ENCODE peak calls at places on chromosome 19, in nine cellular contexts. X is aorta, Q is tibial nerve, A is endothelial cell of umbilical vein, M is Karpas-422, J is Panc1, B is DND-41, D is breast epithelium, H is heart left ventricle. K is an unnamed sample. For H3K4me1, the result is how much of the 10 kb centered on the place peaks cover.

GRCh38 chr19:33063356-33064116 is 1.2 kb downstream of the RHPN2 start:
- DNase-seq in M (peak), J (no peak), D (no peak), A (no peak), B (no peak), X (no peak), H (peak), Q (no peak), K (peak)

GRCh38 chr19:15283141-15283885 is 49.0 kb downstream of the BRD4 start:
- DNase-seq in X (peak), M (no peak), D (no peak), A (no peak), H (no peak), Q (no peak), J (no peak), B (no peak), K (no peak)

GRCh38 chr19:46265217-46265828 is 31.5 kb upstream of the HIF3A start:
- DNase-seq in B (peak), X (no peak), D (peak), A (peak), J (no peak), Q (peak), M (peak), H (peak), K (no peak)

GRCh38 chr19:39473443-39473960 is 7.1 kb upstream of the TIMM50 start:
- DNase-seq in Q (no peak), X (no peak), M (no peak), H (no peak), B (no peak), J (no peak), A (no peak), D (no peak), K (no peak)

GRCh38 chr19:55601127-55601526 is 1.0 kb downstream of the ZNF524 start:
- DNase-seq in J (no peak), B (no peak), M (no peak), H (no peak), A (no peak), X (no peak), D (no peak), Q (no peak), K (no peak)

GRCh38 chr19:58274771-58275199 is 4.0 kb upstream of the ZNF8 start:
- DNase-seq in M (peak), Q (no peak), B (no peak), J (no peak), H (no peak), D (no peak), X (no peak), A (peak), K (no peak)

GRCh38 chr19:23283925-23284324 is 33.7 kb upstream of the ZNF724 start:
- DNase-seq in D (peak), Q (peak), M (peak), X (peak), B (peak), H (peak), J (no peak), A (peak), K (peak)

GRCh38 chr19:48724796-48725753 is 5.5 kb upstream of the MAMSTR start:
- DNase-seq in A (peak), D (no peak), Q (peak), J (no peak), X (no peak), H (peak), B (peak), M (peak), K (peak)

GRCh38 chr19:38949580-38950367 is 19.0 kb downstream of the MRPS12 start:
- DNase-seq in D (peak), M (no peak), Q (peak), X (peak), J (no peak), B (no peak), A (peak), H (peak), K (peak)

GRCh38 chr19:18948075-18948975 is 7.3 kb upstream of the HOMER3 start:
- DNase-seq in B (no peak), Q (no peak), D (no peak), J (no peak), A (no peak), H (no peak), M (no peak), X (no peak), K (no peak)

GRCh38 chr19:41341669-41342490 is 11.8 kb downstream of the TGFB1 start:
- DNase-seq in X (no peak), A (no peak), D (no peak), M (no peak), H (no peak), Q (no peak), J (no peak), B (peak), K (no peak)

GRCh38 chr19:29687897-29688728 is 22.9 kb downstream of the PLEKHF1 start:
- DNase-seq in J (no peak), Q (no peak), M (no peak), X (no peak), H (no peak), B (no peak), D (no peak), A (peak), K (no peak)

GRCh38 chr19:20077791-20078463 is at the start of gene ZNF90:
- DNase-seq in J (peak), B (no peak), Q (peak), X (peak), A (peak), H (peak), M (peak), D (peak), K (peak)

GRCh38 chr19:38654478-38655079 is 7.1 kb downstream of the ACTN4 start:
- DNase-seq in H (no peak), X (no peak), A (peak), J (no peak), M (no peak), B (no peak), Q (no peak), D (no peak), K (no peak)

GRCh38 chr19:10193666-10194499 is 870 bp downstream of the DNMT1 start:
- DNase-seq in J (no peak), A (peak), B (no peak), X (no peak), H (no peak), Q (peak), D (no peak), M (peak), K (no peak)

GRCh38 chr19:29524201-29524911 is 1.4 kb upstream of the VSTM2B start:
- DNase-seq in J (no peak), B (no peak), A (no peak), X (peak), H (no peak), D (no peak), M (no peak), Q (no peak), K (no peak)

GRCh38 chr19:47239610-47240296 is 8.8 kb upstream of the BBC3 start:
- DNase-seq in J (no peak), H (peak), X (peak), M (peak), Q (no peak), B (no peak), A (peak), D (peak), K (peak)

GRCh38 chr19:5434351-5434917 is 20.8 kb upstream of the ZNRF4 start:
- DNase-seq in J (no peak), Q (no peak), A (no peak), X (no peak), D (no peak), H (no peak), B (no peak), M (peak), K (no peak)

GRCh38 chr19:9793051-9793591 is 24.6 kb upstream of the ZNF846 start:
- DNase-seq in D (peak), H (no peak), X (peak), M (no peak), Q (peak), J (no peak), B (peak), A (no peak), K (peak)

GRCh38 chr19:48954011-48954594 is 572 bp upstream of the BAX start:
- DNase-seq in D (no peak), A (no peak), M (peak), H (no peak), X (no peak), B (no peak), Q (no peak), J (no peak), K (no peak)

GRCh38 chr19:40594251-40594650 is 6.9 kb upstream of the LTBP4 start:
- DNase-seq in J (no peak), B (peak), M (peak), X (no peak), H (no peak), Q (no peak), A (no peak), D (no peak), K (no peak)

GRCh38 chr19:18340990-18341868 is 831 bp downstream of the PGPEP1 start:
- DNase-seq in H (peak), X (peak), J (no peak), B (peak), Q (peak), A (peak), M (peak), D (peak), K (peak)

GRCh38 chr19:11421607-11422098 is 2.5 kb upstream of the RGL3 start:
- DNase-seq in H (peak), B (no peak), Q (no peak), J (no peak), X (peak), A (no peak), M (peak), D (no peak), K (peak)

GRCh38 chr19:58439576-58440554 is at the start of gene ZNF132:
- DNase-seq in A (peak), H (peak), M (no peak), D (peak), X (peak), J (no peak), Q (peak), B (no peak), K (peak)

GRCh38 chr19:35879770-35880317 is 11.5 kb downstream of the APLP1 start:
- DNase-seq in Q (peak), J (peak), X (peak), D (peak), M (peak), H (peak), B (peak), A (peak), K (peak)

GRCh38 chr19:3243851-3244700 is 19.6 kb downstream of the CELF5 start:
- DNase-seq in M (peak), A (peak), B (peak), D (no peak), Q (no peak), H (peak), J (no peak), X (no peak), K (peak)

GRCh38 chr19:17112271-17112670 is 36.7 kb downstream of the MYO9B start:
- DNase-seq in D (no peak), M (no peak), H (no peak), A (no peak), X (no peak), B (no peak), J (no peak), Q (no peak), K (no peak)
- H3K27ac ChIP-seq in D (no peak), M (no peak), H (no peak), A (no peak), X (no peak), B (no peak), J (no peak), Q (no peak), K (no peak)

DNA sequence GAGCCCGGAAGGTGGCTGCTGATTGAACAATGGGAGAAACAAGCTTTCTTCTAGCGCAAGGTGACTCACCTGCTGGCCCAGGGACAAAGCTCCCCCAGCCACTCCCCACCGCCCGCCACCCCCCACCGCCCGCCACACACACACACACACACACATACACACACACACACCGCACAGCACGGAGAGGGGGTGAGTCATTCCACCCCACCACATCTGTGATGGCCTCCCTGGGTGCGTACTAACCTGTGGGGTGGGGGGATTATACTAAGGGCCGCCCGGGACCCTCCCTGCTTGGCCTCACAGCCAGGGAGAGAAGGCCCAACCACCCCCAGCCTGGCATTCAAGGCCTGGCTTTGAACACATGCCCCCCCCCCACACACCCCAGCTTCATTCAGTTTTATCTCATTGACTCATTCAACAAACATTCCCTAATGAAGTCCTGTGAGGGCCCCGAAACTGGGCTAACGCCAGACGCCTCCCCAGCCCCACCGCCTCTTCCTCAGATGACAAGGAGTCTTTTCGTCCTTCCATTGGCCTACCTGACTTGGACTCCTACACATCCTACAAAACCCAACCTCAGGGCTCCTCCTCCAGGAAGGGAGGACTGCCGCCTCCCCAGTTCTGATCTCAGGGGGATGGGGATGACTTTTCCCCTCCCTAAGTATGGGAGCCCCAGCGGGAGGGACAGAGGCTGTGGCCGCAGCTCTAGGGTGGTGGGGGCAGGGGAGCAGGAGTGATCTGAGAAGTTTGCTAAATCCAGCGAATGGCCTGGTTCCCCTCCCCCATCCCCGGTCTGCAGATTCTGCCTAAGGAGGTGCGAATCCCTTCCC is 5.8 kb upstream of the ONECUT3 start:
- DNase-seq in D (no peak), B (no peak), Q (no peak), M (no peak), A (peak), H (no peak), J (peak), X (no peak), K (no peak)
- H3K4me3 ChIP-seq in D (no peak), B (no peak), Q (no peak), M (no peak), A (no peak), H (no peak), J (peak), X (no peak), K (no peak)

GRCh38 chr19:13165091-13165997 is 15.1 kb downstream of the IER2 start:
- DNase-seq in Q (no peak), A (peak), M (peak), J (no peak), B (no peak), X (no peak), D (no peak), H (no peak), K (no peak)
- H3K4me1 ChIP-seq in Q (under half), A (half or more), M (under half), J (half or more), B (half or more), X (under half), D (under half), H (under half), K (half or more)

GRCh38 chr19:50333235-50333736 is 4.1 kb upstream of the KCNC3 start:
- DNase-seq in B (no peak), J (peak), M (peak), Q (peak), H (peak), A (peak), D (peak), X (peak), K (peak)

GRCh38 chr19:50332014-50332263 is 2.8 kb upstream of the KCNC3 start:
- DNase-seq in Q (no peak), H (no peak), M (peak), D (no peak), X (peak), B (no peak), J (no peak), A (no peak), K (no peak)

GRCh38 chr19:50334741-50335421 is 5.7 kb upstream of the KCNC3 start:
- DNase-seq in A (no peak), Q (no peak), J (no peak), M (no peak), X (no peak), D (no peak), B (no peak), H (no peak), K (no peak)

GRCh38 chr19:50332264-50333038 is 3.3 kb upstream of the KCNC3 start:
- DNase-seq in M (peak), B (no peak), H (peak), A (no peak), X (peak), J (no peak), Q (no peak), D (peak), K (peak)

DNA sequence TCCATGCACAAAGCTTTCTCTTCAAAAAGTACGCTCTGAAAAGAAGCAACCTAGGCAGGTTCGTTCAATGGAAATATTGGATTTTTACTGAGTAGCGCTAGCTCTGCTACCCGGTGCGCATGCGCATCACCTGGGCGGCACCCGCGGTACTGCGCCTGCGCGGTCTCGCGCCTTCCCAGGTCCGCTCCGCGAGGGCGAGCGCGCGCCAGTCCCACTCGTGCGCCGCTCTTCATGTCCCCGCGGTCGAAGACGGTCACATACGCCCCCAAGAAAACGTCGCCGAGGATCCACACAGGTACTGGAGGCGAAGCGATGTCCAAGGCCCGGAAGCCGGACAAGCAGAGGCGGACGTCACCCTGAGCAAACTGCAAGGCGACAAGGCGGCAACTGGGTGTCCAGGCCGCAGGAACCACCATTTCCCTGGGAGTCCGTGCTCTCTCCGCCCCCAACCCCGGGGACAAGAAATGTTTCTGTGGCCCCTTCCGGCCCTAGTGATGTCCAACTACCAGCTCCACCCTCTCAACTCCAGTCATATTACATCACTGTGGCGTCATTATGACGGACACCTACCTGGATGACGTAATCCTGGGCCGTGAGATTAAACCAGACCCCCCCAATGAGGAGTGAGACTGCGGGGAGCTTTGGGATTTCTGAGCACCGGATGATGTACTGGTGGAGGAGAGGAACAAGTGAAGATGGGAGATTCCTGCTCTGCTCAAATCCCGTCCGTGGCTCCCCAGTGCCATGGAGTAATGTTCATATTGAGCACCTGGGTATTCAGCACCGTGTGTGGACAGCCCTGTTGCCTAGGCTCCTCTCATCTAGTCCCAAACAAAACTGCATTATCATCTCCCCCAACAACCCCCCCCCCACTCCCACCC is 4.8 kb upstream of the KCNC3 start:
- DNase-seq in Q (peak), M (peak), D (peak), X (peak), A (no peak), H (peak), B (no peak), J (no peak), K (peak)
- H3K27ac ChIP-seq in Q (peak), M (peak), D (peak), X (no peak), A (no peak), H (no peak), B (no peak), J (peak), K (peak)

DNA sequence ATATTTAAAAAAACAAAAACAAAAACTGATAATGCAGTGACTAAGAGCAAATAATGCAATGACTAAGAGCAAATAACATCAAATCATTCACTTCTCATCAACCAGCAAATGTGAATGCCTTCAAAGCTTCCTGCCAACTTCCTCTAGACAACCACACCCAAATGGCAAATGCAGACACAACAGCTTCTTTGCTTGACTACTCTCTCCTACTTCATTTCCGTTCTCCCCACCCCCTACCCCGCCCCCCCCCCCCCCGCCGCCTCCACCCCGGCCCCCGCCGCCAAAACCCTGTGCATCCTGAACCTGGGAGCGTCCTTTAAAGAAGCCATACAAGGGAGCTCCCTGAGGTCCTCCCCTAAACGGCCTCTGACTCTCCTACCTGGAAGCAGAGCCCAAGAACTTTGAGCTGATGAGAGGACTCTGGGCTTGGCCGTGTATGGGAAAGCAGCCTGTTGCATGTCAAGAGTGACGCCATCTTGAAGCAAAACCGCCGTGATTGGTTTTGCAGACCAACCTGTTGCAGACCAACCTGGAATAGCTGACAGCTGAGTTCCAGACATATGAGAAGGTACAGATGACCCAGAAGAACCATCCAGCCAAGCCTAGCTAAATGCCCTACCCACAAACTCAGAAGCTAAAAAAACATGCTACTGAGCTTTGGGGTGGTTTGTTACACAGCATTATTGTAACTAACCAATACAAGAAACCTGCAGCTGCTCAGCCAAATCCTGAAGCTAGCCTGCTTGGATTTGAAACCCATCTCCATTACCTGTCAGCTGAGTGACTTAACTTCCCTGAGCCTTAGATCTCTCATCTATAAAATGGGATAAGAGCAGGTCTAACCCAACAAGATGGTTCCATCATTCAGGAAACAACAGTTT is 24.7 kb downstream of the TEX101 start:
- DNase-seq in Q (no peak), M (no peak), D (no peak), A (no peak), J (no peak), B (peak), X (no peak), H (no peak), K (no peak)
- H3K4me3 ChIP-seq in Q (no peak), M (no peak), D (no peak), A (no peak), J (no peak), B (no peak), X (no peak), H (no peak), K (no peak)

GRCh38 chr19:8573316-8573715 is 3.9 kb downstream of the MYO1F start:
- DNase-seq in D (no peak), H (no peak), X (no peak), J (no peak), A (no peak), Q (no peak), B (no peak), M (no peak), K (no peak)
- H3K4me1 ChIP-seq in D (under half), H (under half), X (under half), J (under half), A (under half), Q (under half), B (under half), M (under half), K (under half)